ENCODE peak calls at places on chromosomes 16 and 17, in four cellular contexts. P is heart left ventricle; V is CD8-positive, alpha-beta T cell; U is A549. C is an unnamed sample.

GRCh38 chr17:76922967-76923366 is 54.8 kb downstream of the MGAT5B start:
- DNase-seq in P (no peak), V (no peak), U (no peak), C (no peak)

GRCh38 chr16:35552763-35553162 is 2093.4 kb downstream of the TP53TG3F start:
- DNase-seq in P (no peak), V (no peak), U (no peak), C (no peak)

GRCh38 chr16:84631153-84631466 is 13.2 kb upstream of the COTL1 start:
- DNase-seq in P (no peak), V (no peak), U (no peak), C (no peak)

GRCh38 chr16:31301708-31302400 is 42.1 kb downstream of the ITGAM start:
- DNase-seq in P (no peak), V (no peak), U (peak), C (peak)

GRCh38 chr17:63950940-63951907 is 19.1 kb upstream of the CD79B start:
- DNase-seq in P (no peak), V (peak), U (peak), C (no peak)

GRCh38 chr16:52805559-52806168 is 247.0 kb downstream of the CHD9NB start:
- DNase-seq in P (no peak), V (no peak), U (no peak), C (no peak)

GRCh38 chr17:6699997-6700947 is 12.9 kb downstream of the SLC13A5 start:
- DNase-seq in P (no peak), V (no peak), U (no peak), C (no peak)

GRCh38 chr17:54172654-54173316 is 350.1 kb downstream of the KIF2B start:
- DNase-seq in P (no peak), V (no peak), U (peak), C (no peak)

GRCh38 chr16:66379571-66379941 is 13.1 kb downstream of the CDH5 start:
- DNase-seq in P (no peak), V (no peak), U (no peak), C (no peak)

GRCh38 chr17:77316191-77316641 is 175.4 kb downstream of the SEC14L1 start:
- DNase-seq in P (no peak), V (no peak), U (no peak), C (no peak)

GRCh38 chr17:62804025-62804424 is 4.1 kb downstream of the MARCHF10 start:
- DNase-seq in P (no peak), V (no peak), U (no peak), C (no peak)

GRCh38 chr17:60600490-60601431 is 768 bp downstream of the PPM1D start:
- DNase-seq in P (peak), V (peak), U (peak), C (no peak)

GRCh38 chr16:22977294-22977697 is 163.3 kb downstream of the HS3ST2 start:
- DNase-seq in P (no peak), V (no peak), U (no peak), C (no peak)

GRCh38 chr17:57885148-57885915 is 35.5 kb upstream of the MRPS23 start:
- DNase-seq in P (no peak), V (no peak), U (no peak), C (no peak)

GRCh38 chr17:69853533-69854262 is 221.3 kb upstream of the KCNJ16 start:
- DNase-seq in P (peak), V (no peak), U (no peak), C (no peak)

GRCh38 chr16:81831722-81832126 is 52.6 kb downstream of the PLCG2 start:
- DNase-seq in P (peak), V (peak), U (no peak), C (peak)

GRCh38 chr17:75565066-75565465 is 22.5 kb upstream of the MYO15B start:
- DNase-seq in P (no peak), V (no peak), U (peak), C (no peak)

GRCh38 chr16:80899804-80900592 is 95.6 kb upstream of the CDYL2 start:
- DNase-seq in P (peak), V (no peak), U (no peak), C (no peak)

GRCh38 chr17:42120161-42121065 is 754 bp downstream of the KAT2A start:
- DNase-seq in P (no peak), V (no peak), U (peak), C (no peak)

GRCh38 chr17:30380106-30380420 is 1.3 kb downstream of the CPD start:
- DNase-seq in P (no peak), V (no peak), U (no peak), C (no peak)

GRCh38 chr16:77585852-77586251 is 136.5 kb upstream of the NUDT7 start:
- DNase-seq in P (no peak), V (no peak), U (peak), C (no peak)

GRCh38 chr16:54140788-54141136 is 145.8 kb downstream of the IRX3 start:
- DNase-seq in P (no peak), V (no peak), U (no peak), C (no peak)

GRCh38 chr16:634996-635395 is 1.1 kb downstream of the METTL26 start:
- DNase-seq in P (no peak), V (no peak), U (no peak), C (no peak)

GRCh38 chr17:76014100-76014924 is 12.8 kb downstream of the EVPL start:
- DNase-seq in P (peak), V (peak), U (peak), C (peak)

GRCh38 chr17:36932383-36933173 is 4.7 kb upstream of the LHX1 start:
- DNase-seq in P (no peak), V (no peak), U (no peak), C (no peak)

GRCh38 chr17:17077861-17078732 is 35.8 kb downstream of the MPRIP start:
- DNase-seq in P (peak), V (no peak), U (no peak), C (no peak)

GRCh38 chr16:68499011-68499410 is 40.1 kb upstream of the ZFP90 start:
- DNase-seq in P (no peak), V (no peak), U (no peak), C (no peak)

GRCh38 chr17:66720567-66720966 is 114.3 kb upstream of the CACNG5 start:
- DNase-seq in P (no peak), V (no peak), U (no peak), C (no peak)

GRCh38 chr16:75497558-75497957 is 2.3 kb upstream of the CHST6 start:
- DNase-seq in P (no peak), V (no peak), U (no peak), C (no peak)

GRCh38 chr17:2030779-2031163 is 818 bp downstream of the DPH1 start:
- DNase-seq in P (peak), V (no peak), U (no peak), C (no peak)

GRCh38 chr17:17971431-17972125 is 622 bp downstream of the TOM1L2 start:
- DNase-seq in P (peak), V (no peak), U (peak), C (no peak)

GRCh38 chr16:57797526-57798266 is 4.6 kb downstream of the KIFC3 start:
- DNase-seq in P (no peak), V (no peak), U (peak), C (no peak)

GRCh38 chr16:83826146-83826913 is 18.6 kb downstream of the HSBP1 start:
- DNase-seq in P (peak), V (peak), U (peak), C (no peak)

GRCh38 chr16:74698220-74698619 is 2.4 kb downstream of the MLKL start:
- DNase-seq in P (no peak), V (no peak), U (no peak), C (peak)

DNA sequence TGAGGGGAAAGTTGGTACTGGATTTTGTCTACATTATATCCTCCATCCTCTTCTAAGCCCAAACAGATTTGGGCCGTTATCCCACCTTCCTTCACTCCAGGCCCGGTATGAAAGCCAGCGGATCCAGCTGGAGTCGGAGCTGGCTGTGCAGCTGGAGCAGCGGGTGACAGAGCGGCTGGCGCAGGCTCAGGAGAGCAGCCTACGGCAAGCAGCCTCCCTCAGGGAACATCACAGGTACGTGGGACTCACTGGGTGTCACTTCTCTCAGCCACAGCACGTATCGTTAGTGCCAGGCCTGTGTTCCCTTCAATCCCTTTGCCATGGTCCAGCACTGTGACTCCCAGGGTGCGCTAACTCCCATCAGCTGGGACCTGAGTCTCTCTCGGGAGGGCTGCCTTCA is 11.3 kb downstream of the CNTROB start:
- DNase-seq in P (no peak), V (no peak), U (no peak), C (no peak)
- TF ChIP-seq CTCF in P (no peak), V (no peak), U (no peak), C (no peak)

GRCh38 chr17:82231312-82231561 is 2.4 kb downstream of the SLC16A3 start:
- DNase-seq in P (no peak), V (no peak), U (no peak), C (no peak)
- H3K4me3 ChIP-seq in P (peak), V (peak), U (peak), C (peak)

GRCh38 chr17:50602514-50603235 is 32.0 kb upstream of the ABCC3 start:
- DNase-seq in P (no peak), V (no peak), U (no peak), C (no peak)

GRCh38 chr17:50601789-50602375 is 32.8 kb upstream of the ABCC3 start:
- DNase-seq in P (no peak), V (no peak), U (no peak), C (no peak)

GRCh38 chr17:50604470-50604869 is 30.2 kb upstream of the ABCC3 start:
- DNase-seq in P (peak), V (no peak), U (no peak), C (no peak)

GRCh38 chr17:50605434-50605833 is 29.2 kb upstream of the ABCC3 start:
- DNase-seq in P (no peak), V (no peak), U (no peak), C (no peak)

DNA sequence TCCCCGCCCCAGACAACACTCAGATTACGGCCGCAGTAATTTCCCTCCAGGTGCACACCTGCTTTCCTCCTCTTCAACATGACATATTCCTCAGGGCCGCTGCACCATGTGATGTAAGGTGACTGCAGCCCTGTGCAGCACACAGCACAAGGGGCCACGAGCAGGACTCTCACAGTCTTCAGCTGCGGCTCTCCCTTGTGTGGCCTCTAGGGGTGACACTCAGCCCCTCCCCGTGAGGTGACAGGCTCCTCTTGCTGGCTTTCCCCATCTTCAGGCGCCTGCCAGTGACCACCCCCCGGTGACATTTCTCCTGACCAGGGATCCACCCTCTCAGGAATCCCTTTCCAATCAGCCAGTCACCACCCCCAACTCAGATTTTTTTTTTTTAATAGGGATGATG is 31.3 kb upstream of the ABCC3 start:
- DNase-seq in P (no peak), V (no peak), U (peak), C (no peak)
- TF ChIP-seq CTCF in P (no peak), V (peak), U (no peak), C (peak)

DNA sequence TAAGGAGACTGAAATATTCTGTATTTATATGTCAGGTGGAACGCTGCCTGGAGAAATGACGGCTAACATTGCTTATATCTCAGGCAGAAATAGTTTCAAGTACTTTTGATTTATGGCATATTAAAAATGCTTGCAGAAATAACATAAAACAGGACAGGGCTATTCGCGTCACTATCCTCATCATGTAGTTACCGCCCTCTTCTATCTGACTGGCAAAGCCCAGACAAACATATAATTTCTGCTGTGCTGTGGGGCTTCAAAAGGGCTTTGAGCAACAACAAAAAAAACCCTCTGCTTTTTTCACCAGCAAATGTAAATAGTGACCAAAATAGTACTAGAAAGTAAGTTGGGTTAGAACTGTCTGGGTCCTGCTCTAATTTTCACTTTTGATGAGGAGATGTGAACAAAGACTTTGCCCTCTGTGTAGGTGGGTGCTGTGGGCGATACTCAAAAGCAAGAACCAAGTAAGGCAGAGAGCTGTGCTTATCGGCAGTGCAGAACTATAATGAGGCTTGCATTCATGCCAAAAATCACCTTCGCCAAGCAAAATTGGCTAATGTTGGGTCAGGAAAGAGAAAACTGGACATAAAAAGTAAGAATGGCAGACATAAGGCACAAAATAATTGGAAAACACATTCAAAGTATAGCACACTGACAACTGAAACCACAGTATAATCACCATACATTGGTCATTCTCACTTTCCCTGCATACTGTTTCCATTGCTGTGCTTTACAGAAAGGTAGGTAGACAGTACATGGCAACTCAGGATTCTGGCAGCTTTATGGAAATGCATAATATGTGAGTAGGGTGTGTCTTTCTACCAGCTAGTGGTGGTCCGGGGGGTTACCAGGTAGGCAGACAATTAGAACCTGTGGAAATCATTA is 151.2 kb upstream of the AXIN2 start:
- DNase-seq in P (no peak), V (no peak), U (no peak), C (no peak)
- H3K4me3 ChIP-seq in P (no peak), V (no peak), U (no peak), C (no peak)

DNA sequence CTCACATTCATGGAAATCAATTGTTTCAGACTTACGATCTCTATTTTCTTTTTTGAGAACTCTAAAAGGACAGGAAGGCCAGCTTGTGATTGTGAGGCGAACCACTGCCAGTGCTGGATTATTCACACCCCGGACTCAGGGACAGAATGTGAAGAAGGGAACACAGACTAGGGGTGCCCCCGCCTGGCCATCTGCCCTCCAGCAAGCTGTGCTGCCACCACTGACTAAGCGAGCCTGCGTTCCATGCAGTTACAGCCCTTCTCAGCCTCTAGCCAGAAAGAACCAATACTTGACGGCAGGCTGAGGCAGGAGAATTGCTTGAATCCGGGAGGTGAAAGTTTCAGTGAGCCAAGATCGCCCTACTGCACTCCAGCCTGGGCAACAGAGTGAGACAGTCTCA is 2.8 kb downstream of the HAGH start:
- DNase-seq in P (no peak), V (no peak), U (peak), C (no peak)
- TF ChIP-seq CTCF in P (no peak), V (no peak), U (peak), C (peak)

DNA sequence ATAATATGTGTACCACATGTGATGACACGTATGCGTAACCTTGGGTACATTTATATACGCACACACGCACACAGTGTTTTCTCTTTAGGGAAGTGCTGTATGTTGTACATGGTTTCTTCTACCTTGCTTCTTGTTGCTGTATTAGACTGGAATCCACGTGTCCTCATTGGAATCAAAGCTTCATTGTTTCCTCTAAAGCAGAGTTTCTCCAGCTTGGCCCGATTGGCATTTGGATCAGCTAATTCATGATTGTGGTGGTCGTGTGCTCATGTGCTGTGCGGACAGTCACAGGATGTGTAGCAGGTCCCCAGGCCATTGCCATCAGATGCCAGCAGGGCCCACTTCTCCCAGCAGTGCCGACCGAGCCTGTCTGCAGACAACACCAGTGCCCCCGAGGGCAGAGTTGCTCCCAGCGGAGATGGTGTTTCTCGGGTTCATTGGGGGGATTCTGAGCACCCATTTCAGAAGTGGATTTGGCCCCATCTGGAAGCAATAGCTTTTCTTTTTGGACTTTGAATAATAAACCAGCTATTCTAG is 148.4 kb downstream of the RPTOR start:
- DNase-seq in P (no peak), V (no peak), U (no peak), C (no peak)
- H3K4me3 ChIP-seq in P (no peak), V (no peak), U (no peak), C (no peak)

DNA sequence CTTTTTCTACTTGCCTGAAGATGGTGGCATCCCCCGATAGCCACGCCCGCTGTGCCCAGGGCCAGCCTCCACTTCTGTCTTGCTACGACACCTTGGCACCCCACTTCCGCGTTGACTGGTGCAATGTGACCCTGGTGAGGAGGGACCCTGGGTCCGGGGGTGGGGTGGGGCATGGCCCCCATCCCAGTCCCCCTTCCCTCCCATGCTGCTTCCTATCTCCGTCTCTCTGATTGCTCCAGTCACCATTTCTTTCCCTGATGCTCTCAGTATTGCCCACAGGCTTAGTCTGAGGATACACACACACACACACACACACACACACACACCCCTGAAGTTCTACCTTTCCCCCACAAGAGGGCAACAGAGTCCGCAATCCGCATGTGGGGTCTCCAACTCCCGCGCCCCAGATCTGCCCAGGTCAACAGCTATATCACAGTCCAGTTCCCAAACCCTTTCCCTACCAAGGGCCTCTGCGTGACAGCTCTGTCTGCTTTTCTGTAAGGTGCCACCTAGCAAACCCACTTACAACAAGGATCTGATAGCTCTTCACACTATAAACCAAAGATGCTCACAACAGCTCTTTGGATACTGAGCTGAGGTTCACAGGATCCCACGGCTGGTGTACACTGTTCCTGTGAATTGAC is 3.4 kb downstream of the SGCA start:
- DNase-seq in P (peak), V (peak), U (peak), C (no peak)
- TF ChIP-seq CTCF in P (peak), V (peak), U (peak), C (peak)

GRCh38 chr16:27406729-27407128 is 4.8 kb downstream of the IL21R start:
- DNase-seq in P (no peak), V (no peak), U (no peak), C (no peak)
- H3K4me3 ChIP-seq in P (no peak), V (peak), U (no peak), C (peak)

DNA sequence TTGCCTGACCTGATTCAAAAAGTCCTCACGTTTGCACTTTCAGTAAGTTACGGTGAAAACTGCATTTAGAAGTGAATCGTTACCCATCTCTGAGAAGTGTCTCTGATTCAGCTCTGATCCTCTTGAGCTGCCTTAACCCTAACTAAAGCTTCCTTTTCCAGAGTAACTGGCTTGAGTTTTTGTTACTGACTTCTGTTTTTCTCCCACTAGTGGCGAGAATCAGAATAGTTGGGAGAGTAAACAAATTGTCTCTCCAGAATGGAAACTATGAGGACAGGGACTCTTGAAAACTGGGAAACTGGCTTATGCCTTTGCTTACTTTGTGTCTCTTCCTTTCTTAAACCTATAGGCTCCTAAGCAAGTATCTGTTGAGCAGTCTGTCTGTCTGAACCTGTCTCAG is 31.3 kb upstream of the KPNB1 start:
- DNase-seq in P (no peak), V (no peak), U (peak), C (no peak)
- TF ChIP-seq CTCF in P (no peak), V (no peak), U (peak), C (peak)

GRCh38 chr16:13921328-13921727 is 1.4 kb downstream of the ERCC4 start:
- DNase-seq in P (no peak), V (no peak), U (no peak), C (no peak)
- H3K4me3 ChIP-seq in P (no peak), V (no peak), U (no peak), C (no peak)